ENCODE peak calls at places on chromosomes 11 and 22, in six cellular contexts. A, W, K, J, I and L are unnamed samples.

GRCh38 chr22:23292453-23293350 is 112.4 kb downstream of the BCR start:
- DNase-seq in A (no peak), W (no peak), K (no peak), J (no peak), I (no peak), L (no peak)

GRCh38 chr11:36041988-36042606 is 98.2 kb downstream of the LDLRAD3 start:
- DNase-seq in A (no peak), W (no peak), K (no peak), J (peak; percentile 50), I (peak; percentile 3), L (no peak)

GRCh38 chr11:129643031-129643721 is 172.5 kb upstream of the TMEM45B start:
- DNase-seq in A (no peak), W (no peak), K (no peak), J (peak; percentile 38), I (no peak), L (no peak)

GRCh38 chr11:116454020-116454645 is 318.7 kb downstream of the BUD13 start:
- DNase-seq in A (peak; percentile 54), W (peak; percentile 49), K (peak; percentile 66), J (peak; percentile 63), I (no peak), L (peak; percentile 27)

GRCh38 chr22:43723816-43724215 is 88.3 kb downstream of the EFCAB6 start:
- DNase-seq in A (no peak), W (no peak), K (no peak), J (peak; percentile 58), I (no peak), L (no peak)

GRCh38 chr11:74932797-74933196 is 16.1 kb downstream of the XRRA1 start:
- DNase-seq in A (no peak), W (no peak), K (no peak), J (peak; percentile 58), I (no peak), L (no peak)

GRCh38 chr11:128874406-128874805 is 7.3 kb upstream of the KCNJ1 start:
- DNase-seq in A (no peak), W (no peak), K (no peak), J (no peak), I (no peak), L (no peak)

GRCh38 chr11:115222863-115223530 is 281.2 kb downstream of the CADM1 start:
- DNase-seq in A (no peak), W (no peak), K (no peak), J (no peak), I (no peak), L (no peak)

GRCh38 chr22:24304067-24304675 is 33.5 kb downstream of the SPECC1L start:
- DNase-seq in A (peak; percentile 50), W (no peak), K (no peak), J (no peak), I (no peak), L (no peak)

GRCh38 chr11:60772666-60773065 is 12.5 kb upstream of the MS4A10 start:
- DNase-seq in A (no peak), W (no peak), K (no peak), J (no peak), I (no peak), L (no peak)

GRCh38 chr11:103326070-103326794 is 217.0 kb downstream of the DYNC2H1 start:
- DNase-seq in A (peak; percentile 36), W (peak; percentile 44), K (peak; percentile 23), J (peak; percentile 86), I (peak; percentile 2), L (peak; percentile 70)